ENCODE peak calls at places on chromosomes 7 and 10, in seven cellular contexts. One of them, this sample, is unnamed.

GRCh38 chr10:60235001-60235400 is 154.7 kb downstream of the ANK3 start:
- DNase-seq in tibial nerve: no peak
- DNase-seq in A549: no peak
- DNase-seq in cardiac muscle cell: peak; percentile 55
- DNase-seq in ascending aorta: no peak
- DNase-seq in vagina: no peak
- DNase-seq in endothelial cell of umbilical vein: peak; percentile 31
- DNase-seq in this sample: no peak

GRCh38 chr7:21041666-21042065 is 255.0 kb upstream of the SP8 start:
- DNase-seq in tibial nerve: no peak
- DNase-seq in A549: no peak
- DNase-seq in cardiac muscle cell: no peak
- DNase-seq in ascending aorta: no peak
- DNase-seq in vagina: no peak
- DNase-seq in endothelial cell of umbilical vein: no peak
- DNase-seq in this sample: peak; percentile 76

GRCh38 chr7:127473409-127473808 is 80.9 kb upstream of the ZNF800 start:
- DNase-seq in tibial nerve: no peak
- DNase-seq in A549: no peak
- DNase-seq in cardiac muscle cell: no peak
- DNase-seq in ascending aorta: no peak
- DNase-seq in vagina: no peak
- DNase-seq in endothelial cell of umbilical vein: no peak
- DNase-seq in this sample: no peak

GRCh38 chr10:100816671-100817070 is 71.3 kb downstream of the PAX2 start:
- DNase-seq in tibial nerve: no peak
- DNase-seq in A549: no peak
- DNase-seq in cardiac muscle cell: no peak
- DNase-seq in ascending aorta: no peak
- DNase-seq in vagina: no peak
- DNase-seq in endothelial cell of umbilical vein: no peak
- DNase-seq in this sample: peak; percentile 85

GRCh38 chr10:48634198-48634983 is 29.5 kb upstream of the ARHGAP22 start:
- DNase-seq in tibial nerve: no peak
- DNase-seq in A549: no peak
- DNase-seq in cardiac muscle cell: peak; percentile 96
- DNase-seq in ascending aorta: peak; percentile 43
- DNase-seq in vagina: peak; percentile 81
- DNase-seq in endothelial cell of umbilical vein: no peak
- DNase-seq in this sample: no peak

GRCh38 chr7:84614821-84615506 is 420.4 kb upstream of the SEMA3A start:
- DNase-seq in tibial nerve: no peak
- DNase-seq in A549: peak; percentile 20
- DNase-seq in cardiac muscle cell: peak; percentile 18
- DNase-seq in ascending aorta: no peak
- DNase-seq in vagina: no peak
- DNase-seq in endothelial cell of umbilical vein: peak; percentile 44
- DNase-seq in this sample: no peak

GRCh38 chr7:36611703-36612102 is 112.6 kb downstream of the AOAH start:
- DNase-seq in tibial nerve: no peak
- DNase-seq in A549: no peak
- DNase-seq in cardiac muscle cell: no peak
- DNase-seq in ascending aorta: no peak
- DNase-seq in vagina: no peak
- DNase-seq in endothelial cell of umbilical vein: no peak
- DNase-seq in this sample: no peak

GRCh38 chr10:128147669-128148068 is 21.4 kb upstream of the MKI67 start:
- DNase-seq in tibial nerve: no peak
- DNase-seq in A549: no peak
- DNase-seq in cardiac muscle cell: peak; percentile 93
- DNase-seq in ascending aorta: no peak
- DNase-seq in vagina: no peak
- DNase-seq in endothelial cell of umbilical vein: no peak
- DNase-seq in this sample: no peak

GRCh38 chr7:28315565-28316420 is 96.5 kb upstream of the CREB5 start:
- DNase-seq in tibial nerve: peak; percentile 68
- DNase-seq in A549: no peak
- DNase-seq in cardiac muscle cell: peak; percentile 28
- DNase-seq in ascending aorta: no peak
- DNase-seq in vagina: no peak
- DNase-seq in endothelial cell of umbilical vein: no peak
- DNase-seq in this sample: no peak

GRCh38 chr7:108454674-108455523 is 1.3 kb downstream of the NRCAM start:
- DNase-seq in tibial nerve: no peak
- DNase-seq in A549: peak; percentile 64
- DNase-seq in cardiac muscle cell: peak; percentile 66
- DNase-seq in ascending aorta: no peak
- DNase-seq in vagina: no peak
- DNase-seq in endothelial cell of umbilical vein: peak; percentile 57
- DNase-seq in this sample: peak; percentile 81

GRCh38 chr7:65397730-65398142 is 24.1 kb downstream of the ZNF92 start:
- DNase-seq in tibial nerve: no peak
- DNase-seq in A549: no peak
- DNase-seq in cardiac muscle cell: peak; percentile 12
- DNase-seq in ascending aorta: no peak
- DNase-seq in vagina: no peak
- DNase-seq in endothelial cell of umbilical vein: no peak
- DNase-seq in this sample: no peak
- H3K9me3 ChIP-seq in tibial nerve: peaks cover 75% of the 10 kb centered on the region
- H3K9me3 ChIP-seq in A549: peaks cover 69% of the 10 kb centered on the region
- H3K9me3 ChIP-seq in cardiac muscle cell: peaks cover 3% of the 10 kb centered on the region
- H3K9me3 ChIP-seq in ascending aorta: peaks cover 81% of the 10 kb centered on the region
- H3K9me3 ChIP-seq in vagina: peaks cover 4% of the 10 kb centered on the region
- H3K9me3 ChIP-seq in endothelial cell of umbilical vein: no peaks in the 10 kb centered on the region
- H3K9me3 ChIP-seq in this sample: peaks cover 68% of the 10 kb centered on the region

GRCh38 chr10:79269443-79269842 is 77.8 kb upstream of the PPIF start:
- DNase-seq in tibial nerve: no peak
- DNase-seq in A549: no peak
- DNase-seq in cardiac muscle cell: no peak
- DNase-seq in ascending aorta: no peak
- DNase-seq in vagina: no peak
- DNase-seq in endothelial cell of umbilical vein: no peak
- DNase-seq in this sample: no peak

GRCh38 chr10:79267449-79267848 is 79.8 kb upstream of the PPIF start:
- DNase-seq in tibial nerve: no peak
- DNase-seq in A549: no peak
- DNase-seq in cardiac muscle cell: no peak
- DNase-seq in ascending aorta: no peak
- DNase-seq in vagina: no peak
- DNase-seq in endothelial cell of umbilical vein: no peak
- DNase-seq in this sample: no peak

GRCh38 chr10:79268717-79269116 is 78.6 kb upstream of the PPIF start:
- DNase-seq in tibial nerve: no peak
- DNase-seq in A549: no peak
- DNase-seq in cardiac muscle cell: no peak
- DNase-seq in ascending aorta: no peak
- DNase-seq in vagina: no peak
- DNase-seq in endothelial cell of umbilical vein: no peak
- DNase-seq in this sample: no peak

GRCh38 chr10:79266543-79267312 is 80.5 kb upstream of the PPIF start:
- DNase-seq in tibial nerve: no peak
- DNase-seq in A549: no peak
- DNase-seq in cardiac muscle cell: peak; percentile 87
- DNase-seq in ascending aorta: peak; percentile 86
- DNase-seq in vagina: no peak
- DNase-seq in endothelial cell of umbilical vein: peak; percentile 92
- DNase-seq in this sample: no peak

GRCh38 chr10:79268100-79268670 is 79.1 kb upstream of the PPIF start:
- DNase-seq in tibial nerve: no peak
- DNase-seq in A549: no peak
- DNase-seq in cardiac muscle cell: no peak
- DNase-seq in ascending aorta: no peak
- DNase-seq in vagina: no peak
- DNase-seq in endothelial cell of umbilical vein: peak; percentile 42
- DNase-seq in this sample: no peak
- H3K27ac ChIP-seq in tibial nerve: no peak overlapping the region
- H3K27ac ChIP-seq in A549: no peak overlapping the region
- H3K27ac ChIP-seq in cardiac muscle cell: peak overlapping the region; percentile 28
- H3K27ac ChIP-seq in ascending aorta: peak overlapping the region; percentile 95
- H3K27ac ChIP-seq in vagina: peak overlapping the region; percentile 83
- H3K27ac ChIP-seq in endothelial cell of umbilical vein: peak overlapping the region; percentile 86
- H3K27ac ChIP-seq in this sample: peak overlapping the region; percentile 72

GRCh38 chr7:142806957-142807356 is 36.2 kb downstream of the PRSS2 start:
- DNase-seq in tibial nerve: no peak
- DNase-seq in A549: no peak
- DNase-seq in cardiac muscle cell: no peak
- DNase-seq in ascending aorta: no peak
- DNase-seq in vagina: no peak
- DNase-seq in endothelial cell of umbilical vein: no peak
- DNase-seq in this sample: no peak

GRCh38 chr7:142808461-142808801 is 37.7 kb downstream of the PRSS2 start:
- DNase-seq in tibial nerve: no peak
- DNase-seq in A549: no peak
- DNase-seq in cardiac muscle cell: no peak
- DNase-seq in ascending aorta: no peak
- DNase-seq in vagina: no peak
- DNase-seq in endothelial cell of umbilical vein: no peak
- DNase-seq in this sample: peak; percentile 31

GRCh38 chr7:142809671-142810070 is 38.9 kb downstream of the PRSS2 start:
- DNase-seq in tibial nerve: no peak
- DNase-seq in A549: no peak
- DNase-seq in cardiac muscle cell: no peak
- DNase-seq in ascending aorta: no peak
- DNase-seq in vagina: no peak
- DNase-seq in endothelial cell of umbilical vein: no peak
- DNase-seq in this sample: peak; percentile 31

GRCh38 chr7:142807855-142808460 is 37.2 kb downstream of the PRSS2 start:
- DNase-seq in tibial nerve: no peak
- DNase-seq in A549: no peak
- DNase-seq in cardiac muscle cell: peak; percentile 30
- DNase-seq in ascending aorta: no peak
- DNase-seq in vagina: no peak
- DNase-seq in endothelial cell of umbilical vein: peak; percentile 91
- DNase-seq in this sample: no peak

GRCh38 chr7:142808802-142809583 is 38.2 kb downstream of the PRSS2 start:
- DNase-seq in tibial nerve: no peak
- DNase-seq in A549: no peak
- DNase-seq in cardiac muscle cell: no peak
- DNase-seq in ascending aorta: peak; percentile 41
- DNase-seq in vagina: no peak
- DNase-seq in endothelial cell of umbilical vein: peak; percentile 52
- DNase-seq in this sample: peak; percentile 43
- H3K4me3 ChIP-seq in tibial nerve: no peak overlapping the region
- H3K4me3 ChIP-seq in A549: no peak overlapping the region
- H3K4me3 ChIP-seq in cardiac muscle cell: no peak overlapping the region
- H3K4me3 ChIP-seq in ascending aorta: no peak overlapping the region
- H3K4me3 ChIP-seq in vagina: no peak overlapping the region
- H3K4me3 ChIP-seq in endothelial cell of umbilical vein: no peak overlapping the region
- H3K4me3 ChIP-seq in this sample: no peak overlapping the region

GRCh38 chr7:130139193-130139950 is 65.8 kb downstream of the TMEM209 start:
- DNase-seq in tibial nerve: no peak
- DNase-seq in A549: no peak
- DNase-seq in cardiac muscle cell: no peak
- DNase-seq in ascending aorta: no peak
- DNase-seq in vagina: no peak
- DNase-seq in endothelial cell of umbilical vein: no peak
- DNase-seq in this sample: no peak

GRCh38 chr7:130136579-130137167 is 66.3 kb downstream of the KLHDC10 start:
- DNase-seq in tibial nerve: no peak
- DNase-seq in A549: no peak
- DNase-seq in cardiac muscle cell: no peak
- DNase-seq in ascending aorta: no peak
- DNase-seq in vagina: no peak
- DNase-seq in endothelial cell of umbilical vein: no peak
- DNase-seq in this sample: no peak

GRCh38 chr7:130135208-130136205 is 65.2 kb downstream of the KLHDC10 start:
- DNase-seq in tibial nerve: no peak
- DNase-seq in A549: no peak
- DNase-seq in cardiac muscle cell: peak; percentile 34
- DNase-seq in ascending aorta: no peak
- DNase-seq in vagina: no peak
- DNase-seq in endothelial cell of umbilical vein: no peak
- DNase-seq in this sample: no peak

GRCh38 chr7:130134726-130135125 is 64.4 kb downstream of the KLHDC10 start:
- DNase-seq in tibial nerve: no peak
- DNase-seq in A549: no peak
- DNase-seq in cardiac muscle cell: no peak
- DNase-seq in ascending aorta: no peak
- DNase-seq in vagina: no peak
- DNase-seq in endothelial cell of umbilical vein: no peak
- DNase-seq in this sample: no peak

DNA sequence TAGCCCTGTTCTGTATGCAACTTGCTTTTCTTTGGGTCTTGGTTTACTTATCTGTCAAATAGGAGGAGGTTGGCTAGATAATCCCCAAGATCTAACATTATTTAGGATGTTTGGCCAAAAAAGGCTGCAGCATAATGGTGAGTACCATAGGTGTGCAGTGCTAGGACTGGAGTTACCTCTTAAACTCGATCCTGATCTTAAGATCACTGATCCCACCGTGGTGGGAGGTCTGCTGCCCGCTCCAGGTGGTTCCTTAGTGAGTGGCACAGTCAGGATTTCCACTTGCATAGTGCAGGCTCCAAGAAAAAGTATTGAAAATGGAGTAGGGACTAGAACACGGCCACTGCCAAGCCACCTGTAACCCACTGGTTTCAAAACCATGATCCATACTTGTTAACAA is 66.9 kb downstream of the KLHDC10 start:
- DNase-seq in tibial nerve: no peak
- DNase-seq in A549: no peak
- DNase-seq in cardiac muscle cell: no peak
- DNase-seq in ascending aorta: no peak
- DNase-seq in vagina: no peak
- DNase-seq in endothelial cell of umbilical vein: no peak
- DNase-seq in this sample: no peak
- H3K9me3 ChIP-seq in tibial nerve: no peaks in the 10 kb centered on the region
- H3K9me3 ChIP-seq in A549: no peaks in the 10 kb centered on the region
- H3K9me3 ChIP-seq in cardiac muscle cell: no peaks in the 10 kb centered on the region
- H3K9me3 ChIP-seq in ascending aorta: no peaks in the 10 kb centered on the region
- H3K9me3 ChIP-seq in vagina: no peaks in the 10 kb centered on the region
- H3K9me3 ChIP-seq in endothelial cell of umbilical vein: no peaks in the 10 kb centered on the region
- H3K9me3 ChIP-seq in this sample: no peaks in the 10 kb centered on the region

GRCh38 chr7:137951700-137952099 is 50.2 kb downstream of the CREB3L2 start:
- DNase-seq in tibial nerve: no peak
- DNase-seq in A549: no peak
- DNase-seq in cardiac muscle cell: no peak
- DNase-seq in ascending aorta: no peak
- DNase-seq in vagina: no peak
- DNase-seq in endothelial cell of umbilical vein: no peak
- DNase-seq in this sample: no peak
- H3K27ac ChIP-seq in tibial nerve: no peak overlapping the region
- H3K27ac ChIP-seq in A549: peak overlapping the region; percentile 82
- H3K27ac ChIP-seq in cardiac muscle cell: peak overlapping the region; percentile 82
- H3K27ac ChIP-seq in ascending aorta: no peak overlapping the region
- H3K27ac ChIP-seq in vagina: no peak overlapping the region
- H3K27ac ChIP-seq in endothelial cell of umbilical vein: no peak overlapping the region
- H3K27ac ChIP-seq in this sample: no peak overlapping the region

GRCh38 chr10:65306201-65306600 is 1619.6 kb upstream of the LRRTM3 start:
- DNase-seq in tibial nerve: no peak
- DNase-seq in A549: no peak
- DNase-seq in cardiac muscle cell: peak; percentile 7
- DNase-seq in ascending aorta: no peak
- DNase-seq in vagina: no peak
- DNase-seq in endothelial cell of umbilical vein: no peak
- DNase-seq in this sample: no peak
- H3K4me3 ChIP-seq in tibial nerve: no peak overlapping the region
- H3K4me3 ChIP-seq in A549: no peak overlapping the region
- H3K4me3 ChIP-seq in cardiac muscle cell: no peak overlapping the region
- H3K4me3 ChIP-seq in ascending aorta: no peak overlapping the region
- H3K4me3 ChIP-seq in vagina: no peak overlapping the region
- H3K4me3 ChIP-seq in endothelial cell of umbilical vein: no peak overlapping the region
- H3K4me3 ChIP-seq in this sample: no peak overlapping the region